ENCODE peak calls at places on chromosome 5, in nine cellular contexts. G is NCI-H748 treated with DMSO at 0.1 percent for 48 hours; N is A172; X is A549; W is H54; Q is stimulated activated CD4-positive, alpha-beta T cell treated with anti-CD3 and anti-CD28 coated beads, TNF-alpha, amount 100 ng/mL, for 1 hour; T is neural crest cell; M is MCF 10A; V is right lobe of liver. A is an unnamed sample.

GRCh38 chr5:169913479-169913878 is 66.8 kb downstream of the INSYN2B start:
- DNase-seq in X (no peak), Q (no peak), N (no peak), G (no peak), W (no peak), T (no peak), M (peak), V (no peak), A (no peak)

GRCh38 chr5:117245130-117245529 is 670.5 kb upstream of the SEMA6A start:
- DNase-seq in N (no peak), T (no peak), M (no peak), Q (no peak), V (no peak), X (no peak), W (no peak), G (no peak), A (no peak)

GRCh38 chr5:38757451-38758245 is 88.2 kb upstream of the OSMR start:
- DNase-seq in X (no peak), N (no peak), T (no peak), Q (no peak), M (no peak), V (no peak), G (no peak), W (no peak), A (no peak)

GRCh38 chr5:110536120-110537115 is 190.1 kb downstream of the TMEM232 start:
- DNase-seq in T (no peak), M (no peak), G (no peak), W (no peak), N (no peak), V (no peak), Q (no peak), X (no peak), A (no peak)

GRCh38 chr5:109779036-109779735 is 89.5 kb downstream of the MAN2A1 start:
- DNase-seq in W (no peak), M (no peak), T (no peak), Q (no peak), X (no peak), N (no peak), V (no peak), G (no peak), A (no peak)

GRCh38 chr5:135753990-135754389 is 80.5 kb upstream of the SLC25A48 start:
- DNase-seq in T (no peak), M (no peak), W (no peak), Q (no peak), G (no peak), V (no peak), X (no peak), N (no peak), A (no peak)

GRCh38 chr5:52831776-52832511 is 44.2 kb downstream of the ITGA1 start:
- DNase-seq in M (no peak), G (no peak), Q (no peak), X (no peak), V (no peak), N (no peak), T (no peak), W (no peak), A (no peak)

GRCh38 chr5:32777733-32778132 is 66.6 kb downstream of the NPR3 start:
- DNase-seq in G (no peak), T (no peak), X (no peak), Q (no peak), N (no peak), M (peak), V (no peak), W (no peak), A (no peak)

GRCh38 chr5:14668247-14668646 is 3.7 kb downstream of the OTULIN start:
- DNase-seq in G (no peak), X (no peak), V (peak), T (no peak), N (no peak), M (no peak), Q (no peak), W (no peak), A (no peak)

GRCh38 chr5:87252283-87252605 is 15.4 kb upstream of the RASA1 start:
- DNase-seq in Q (no peak), N (no peak), M (no peak), T (no peak), V (no peak), G (no peak), X (no peak), W (no peak), A (no peak)

GRCh38 chr5:94505327-94506080 is 112.9 kb downstream of the KIAA0825 start:
- DNase-seq in G (no peak), N (no peak), V (no peak), W (no peak), T (no peak), M (no peak), Q (no peak), X (no peak), A (no peak)

GRCh38 chr5:56128166-56128565 is 105.0 kb downstream of the ANKRD55 start:
- DNase-seq in T (no peak), G (no peak), X (no peak), W (no peak), M (no peak), N (no peak), Q (no peak), V (no peak), A (no peak)

GRCh38 chr5:14109041-14109747 is 33.9 kb upstream of the TRIO start:
- DNase-seq in M (peak), X (no peak), G (no peak), V (no peak), N (peak), Q (no peak), W (peak), T (no peak), A (peak)

GRCh38 chr5:107063511-107063910 is 607.2 kb downstream of the EFNA5 start:
- DNase-seq in M (no peak), W (no peak), G (no peak), V (no peak), N (no peak), X (no peak), Q (no peak), T (no peak), A (peak)

GRCh38 chr5:125267636-125268248 is 521.3 kb upstream of the ZNF608 start:
- DNase-seq in X (no peak), V (no peak), M (no peak), N (no peak), W (no peak), G (no peak), Q (no peak), T (no peak), A (no peak)

GRCh38 chr5:90658620-90659019 is 100.0 kb downstream of the ADGRV1 start:
- DNase-seq in V (no peak), Q (no peak), X (no peak), G (no peak), T (no peak), M (no peak), W (no peak), N (no peak), A (no peak)

GRCh38 chr5:121915765-121916164 is 46.0 kb upstream of the SRFBP1 start:
- DNase-seq in M (peak), W (no peak), X (no peak), Q (no peak), N (peak), G (peak), T (no peak), V (no peak), A (no peak)

GRCh38 chr5:150583541-150584225 is 56.8 kb upstream of the SYNPO start:
- DNase-seq in G (no peak), X (no peak), M (no peak), V (no peak), T (no peak), N (no peak), Q (no peak), W (no peak), A (no peak)

GRCh38 chr5:95864456-95864855 is 41.9 kb upstream of the GLRX start:
- DNase-seq in X (no peak), N (no peak), M (no peak), W (no peak), G (no peak), T (no peak), V (no peak), Q (no peak), A (no peak)

GRCh38 chr5:141150993-141151325 is 1.1 kb downstream of the PCDHB6 start:
- DNase-seq in W (no peak), G (no peak), Q (no peak), N (no peak), T (no peak), M (no peak), V (no peak), X (no peak), A (no peak)

GRCh38 chr5:68682400-68683152 is 411.2 kb upstream of the SLC30A5 start:
- DNase-seq in G (no peak), V (peak), W (no peak), X (peak), N (no peak), T (no peak), M (no peak), Q (no peak), A (no peak)

GRCh38 chr5:132850066-132850465 is 16.2 kb downstream of the GDF9 start:
- DNase-seq in V (no peak), G (no peak), X (no peak), Q (no peak), N (no peak), T (no peak), M (no peak), W (no peak), A (peak)

GRCh38 chr5:30505014-30505886 is 688.2 kb upstream of the CDH6 start:
- DNase-seq in X (no peak), V (no peak), W (peak), Q (no peak), T (no peak), G (peak), N (peak), M (peak), A (peak)

GRCh38 chr5:65142511-65143011 is 339.2 kb downstream of the ADAMTS6 start:
- DNase-seq in V (no peak), X (no peak), T (no peak), N (peak), Q (no peak), G (no peak), M (no peak), W (peak), A (no peak)

GRCh38 chr5:66343370-66344071 is 199.4 kb downstream of the SREK1 start:
- DNase-seq in Q (no peak), G (no peak), M (no peak), X (no peak), T (no peak), W (no peak), N (no peak), V (no peak), A (no peak)